ENCODE peak calls at places on chromosomes 16 and 17, in seven cellular contexts. R is tibial artery, T is heart left ventricle, B is GM12878, D is H9, C is neural progenitor cell, P is thyroid gland. K is an unnamed sample.
A peak's percentile ranks its signal among the peaks of the same experiment; 100 is the strongest.

GRCh38 chr17:81365148-81365600 is 30.1 kb upstream of the BAHCC1 start:
- DNase-seq in R (peak; percentile 60), T (no peak), B (no peak), D (peak; percentile 82), C (peak; percentile 85), P (peak; percentile 58), K (peak; percentile 77)

GRCh38 chr17:17042851-17043667 is 802 bp downstream of the MPRIP start:
- DNase-seq in R (no peak), T (no peak), B (no peak), D (peak; percentile 49), C (peak; percentile 45), P (peak; percentile 37), K (no peak)

GRCh38 chr17:33674685-33675084 is 381.6 kb upstream of the ASIC2 start:
- DNase-seq in R (peak; percentile 54), T (peak; percentile 59), B (peak; percentile 19), D (peak; percentile 82), C (peak; percentile 73), P (peak; percentile 47), K (peak; percentile 48)

GRCh38 chr16:27745348-27745747 is 195.4 kb downstream of the KATNIP start:
- DNase-seq in R (no peak), T (no peak), B (no peak), D (no peak), C (no peak), P (no peak), K (no peak)

GRCh38 chr16:79845006-79845733 is 244.6 kb upstream of the MAF start:
- DNase-seq in R (no peak), T (no peak), B (peak; percentile 40), D (no peak), C (no peak), P (no peak), K (no peak)

GRCh38 chr17:74429604-74430384 is 2.1 kb upstream of the GPRC5C start:
- DNase-seq in R (no peak), T (peak; percentile 40), B (no peak), D (peak; percentile 58), C (peak; percentile 49), P (peak; percentile 89), K (no peak)

GRCh38 chr17:37259030-37259735 is 116.6 kb upstream of the C17orf78 start:
- DNase-seq in R (no peak), T (no peak), B (no peak), D (no peak), C (no peak), P (no peak), K (no peak)

GRCh38 chr17:45409659-45410076 is 23.0 kb downstream of the ARHGAP27 start:
- DNase-seq in R (no peak), T (no peak), B (no peak), D (no peak), C (no peak), P (no peak), K (no peak)

GRCh38 chr17:15738066-15738465 is 6.0 kb downstream of the TBC1D26 start:
- DNase-seq in R (no peak), T (no peak), B (no peak), D (no peak), C (no peak), P (no peak), K (no peak)

GRCh38 chr16:82379601-82380000 is 209.6 kb upstream of the MPHOSPH6 start:
- DNase-seq in R (no peak), T (no peak), B (no peak), D (no peak), C (no peak), P (no peak), K (no peak)

GRCh38 chr17:56009795-56010715 is 143.2 kb upstream of the ANKFN1 start:
- DNase-seq in R (no peak), T (no peak), B (no peak), D (peak; percentile 35), C (peak; percentile 77), P (no peak), K (no peak)

GRCh38 chr16:71421911-71422310 is 19.9 kb downstream of the TLE7 start:
- DNase-seq in R (no peak), T (no peak), B (no peak), D (peak; percentile 71), C (peak; percentile 49), P (no peak), K (no peak)

GRCh38 chr16:71260995-71261394 is 28.2 kb downstream of the CMTR2 start:
- DNase-seq in R (no peak), T (no peak), B (no peak), D (no peak), C (no peak), P (no peak), K (no peak)

GRCh38 chr17:56939869-56940484 is 20.9 kb downstream of the COIL start:
- DNase-seq in R (no peak), T (no peak), B (no peak), D (no peak), C (peak; percentile 59), P (no peak), K (no peak)

GRCh38 chr17:64736804-64737492 is 74.8 kb upstream of the SMURF2 start:
- DNase-seq in R (no peak), T (peak; percentile 19), B (no peak), D (peak; percentile 57), C (peak; percentile 9), P (peak; percentile 27), K (no peak)

GRCh38 chr17:57970706-57971105 is 15.5 kb upstream of the CUEDC1 start:
- DNase-seq in R (no peak), T (no peak), B (no peak), D (no peak), C (no peak), P (no peak), K (peak; percentile 23)

GRCh38 chr16:8686031-8686621 is 11.7 kb downstream of the ABAT start:
- DNase-seq in R (no peak), T (peak; percentile 40), B (no peak), D (no peak), C (peak; percentile 86), P (peak; percentile 70), K (no peak)

GRCh38 chr17:31444026-31444425 is 52.6 kb downstream of the RAB11FIP4 start:
- DNase-seq in R (no peak), T (no peak), B (no peak), D (no peak), C (no peak), P (peak; percentile 20), K (no peak)

GRCh38 chr16:50103764-50104163 is 38.0 kb downstream of the HEATR3 start:
- DNase-seq in R (no peak), T (no peak), B (no peak), D (no peak), C (no peak), P (no peak), K (no peak)

GRCh38 chr17:42124256-42124655 is 1.7 kb downstream of the HSPB9 start:
- DNase-seq in R (no peak), T (no peak), B (no peak), D (no peak), C (no peak), P (no peak), K (no peak)

GRCh38 chr16:85945424-85945751 is 46.4 kb downstream of the IRF8 start:
- DNase-seq in R (no peak), T (no peak), B (no peak), D (no peak), C (no peak), P (peak; percentile 70), K (no peak)
- TF ChIP-seq CTCF in R (no peak), T (no peak), B (no peak), D (no peak), C (no peak), P (no peak), K (no peak)

DNA sequence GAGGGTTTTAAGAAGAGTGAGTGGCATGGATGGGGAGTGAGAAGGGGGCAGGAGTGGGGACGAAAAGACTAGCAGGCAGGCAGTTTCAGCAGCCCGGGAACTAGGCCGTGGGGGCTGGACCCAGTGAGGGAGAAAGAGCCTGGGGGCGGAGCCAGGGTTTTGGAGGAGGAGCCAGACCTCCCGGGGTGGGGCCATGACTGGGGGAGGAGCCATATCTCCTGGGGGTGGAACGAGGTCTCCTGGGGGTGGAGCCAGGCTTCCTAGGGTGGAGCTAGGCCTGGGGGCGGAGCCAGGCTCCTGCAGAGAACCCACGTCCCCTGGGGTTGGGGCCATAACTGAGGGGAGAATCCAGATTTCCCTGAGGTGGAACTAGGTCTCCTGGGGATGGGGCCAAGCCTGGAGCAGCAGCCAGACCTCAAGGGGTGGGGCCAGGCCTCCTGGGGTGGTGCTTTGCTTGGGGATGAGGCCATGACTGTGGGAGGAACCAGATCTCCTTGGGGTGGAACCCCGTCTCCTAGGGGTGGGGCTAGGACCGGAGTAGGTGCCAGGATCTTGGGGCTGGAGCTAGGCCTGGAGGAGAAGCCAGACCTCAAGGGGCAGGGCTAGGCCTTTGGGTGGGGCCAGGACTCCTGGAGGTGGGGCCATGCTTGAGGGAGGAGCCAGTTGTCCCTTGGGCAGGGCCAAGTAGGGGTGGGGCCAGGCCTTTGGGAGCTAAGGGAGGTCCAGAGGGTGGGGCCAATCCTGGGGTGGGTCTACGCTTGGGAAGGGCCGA is 41.7 kb upstream of the JPH3 start:
- DNase-seq in R (peak; percentile 46), T (peak; percentile 33), B (no peak), D (peak; percentile 95), C (no peak), P (no peak), K (peak; percentile 45)
- H3K27me3 ChIP-seq in R (no peaks in the 10 kb centered on the region), T (no peaks in the 10 kb centered on the region), B (no peaks in the 10 kb centered on the region), D (no peaks in the 10 kb centered on the region), C (no peaks in the 10 kb centered on the region), P (no peaks in the 10 kb centered on the region), K (no peaks in the 10 kb centered on the region)

DNA sequence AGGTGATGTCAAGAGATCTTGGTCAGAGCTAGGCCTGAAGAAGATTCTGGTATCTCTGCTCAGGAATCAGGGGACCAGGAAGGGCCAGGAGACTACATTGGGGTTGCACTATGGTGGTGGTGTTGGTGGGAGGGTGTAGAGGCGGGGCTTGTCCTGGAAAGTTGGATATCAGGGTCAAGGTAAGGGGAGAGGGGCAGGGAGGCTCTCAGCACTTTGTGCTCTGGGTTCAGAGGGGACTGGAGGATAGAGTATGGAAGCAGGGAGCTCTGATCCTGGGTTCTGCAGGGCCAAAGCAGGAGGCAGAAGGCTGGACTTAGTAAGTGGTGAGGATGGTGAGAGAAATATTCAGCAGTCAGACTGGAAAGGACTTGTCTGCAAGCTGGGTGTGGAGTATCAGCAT is 3.0 kb downstream of the NOL3 start:
- DNase-seq in R (no peak), T (no peak), B (no peak), D (no peak), C (no peak), P (no peak), K (no peak)
- H3K4me1 ChIP-seq in R (peaks cover 69% of the 10 kb centered on the region), T (peaks cover 36% of the 10 kb centered on the region), B (peaks cover 42% of the 10 kb centered on the region), D (peaks cover 5% of the 10 kb centered on the region), C (peaks cover 11% of the 10 kb centered on the region), P (peaks cover 48% of the 10 kb centered on the region), K (peaks cover 21% of the 10 kb centered on the region)

GRCh38 chr17:60139438-60140285 is 10.1 kb upstream of the CA4 start:
- DNase-seq in R (peak; percentile 39), T (peak; percentile 78), B (no peak), D (peak; percentile 89), C (peak; percentile 92), P (peak; percentile 61), K (peak; percentile 71)
- TF ChIP-seq CTCF in R (peak; percentile 35), T (peak; percentile 59), B (peak; percentile 33), D (peak; percentile 67), C (peak; percentile 67), P (peak; percentile 51), K (no peak)